ENCODE peak calls at places on chromosomes 12 and 14, in ten cellular contexts. P, V, T, S, X, K, G, I, W and N are unnamed samples.

GRCh38 chr12:132194056-132194455 is 49.8 kb downstream of the NOC4L start:
- DNase-seq in W (no peak), S (no peak), G (no peak), V (no peak), T (no peak), P (no peak), I (no peak), X (no peak), K (no peak), N (no peak)

GRCh38 chr14:22518073-22518472 is 71.0 kb downstream of the DAD1 start:
- DNase-seq in X (no peak), V (no peak), W (no peak), S (no peak), I (no peak), K (no peak), T (no peak), P (no peak), G (no peak), N (no peak)

GRCh38 chr12:123714302-123714627 is 2.1 kb downstream of the ATP6V0A2 start:
- DNase-seq in S (no peak), G (no peak), V (no peak), I (no peak), P (no peak), K (no peak), W (no peak), X (no peak), T (no peak), N (no peak)

GRCh38 chr12:127773520-127773919 is 493.4 kb upstream of the TMEM132C start:
- DNase-seq in G (no peak), S (no peak), P (no peak), T (no peak), K (no peak), V (no peak), I (peak; percentile 66), W (no peak), X (no peak), N (no peak)

GRCh38 chr14:68939893-68940613 is 39.0 kb downstream of the ACTN1 start:
- DNase-seq in K (peak; percentile 97), V (peak; percentile 90), I (peak; percentile 68), T (peak; percentile 62), P (peak; percentile 30), S (peak; percentile 85), G (peak; percentile 48), W (peak; percentile 88), X (no peak), N (peak; percentile 78)

GRCh38 chr12:13247596-13247995 is 51.1 kb downstream of the EMP1 start:
- DNase-seq in V (no peak), S (no peak), P (no peak), I (no peak), W (peak; percentile 73), K (no peak), G (no peak), T (no peak), X (no peak), N (no peak)

GRCh38 chr12:5511644-5512584 is 80.0 kb downstream of the NTF3 start:
- DNase-seq in S (no peak), T (no peak), P (no peak), X (no peak), W (peak; percentile 2), G (no peak), V (no peak), K (peak; percentile 44), I (peak; percentile 6), N (no peak)

GRCh38 chr14:99803803-99804202 is 10.6 kb downstream of the EML1 start:
- DNase-seq in G (no peak), S (no peak), W (no peak), P (no peak), I (no peak), X (no peak), K (no peak), V (no peak), T (no peak), N (no peak)

GRCh38 chr14:103194256-103195045 is 71.2 kb downstream of the TNFAIP2 start:
- DNase-seq in T (no peak), P (no peak), W (no peak), I (peak; percentile 61), G (no peak), K (peak; percentile 66), V (no peak), S (peak; percentile 46), X (no peak), N (no peak)

GRCh38 chr14:92461891-92462290 is 51.7 kb upstream of the RIN3 start:
- DNase-seq in X (no peak), W (no peak), S (no peak), P (no peak), G (peak; percentile 15), V (no peak), T (no peak), I (no peak), K (no peak), N (no peak)

GRCh38 chr12:53391667-53392244 is 11.8 kb downstream of the SP1 start:
- DNase-seq in S (no peak), P (no peak), X (no peak), V (no peak), T (no peak), G (no peak), K (no peak), I (no peak), W (no peak), N (no peak)

GRCh38 chr12:74412607-74413230 is 124.9 kb upstream of the ATXN7L3B start:
- DNase-seq in V (no peak), P (no peak), S (no peak), X (no peak), K (peak; percentile 3), W (no peak), I (peak; percentile 70), G (no peak), T (no peak), N (no peak)

GRCh38 chr12:34219046-34219770 is 196.9 kb downstream of the ALG10 start:
- DNase-seq in I (no peak), G (no peak), P (no peak), T (no peak), W (no peak), V (no peak), K (peak; percentile 5), X (no peak), S (no peak), N (no peak)

GRCh38 chr14:94481468-94482131 is 5.6 kb upstream of the SERPINA9 start:
- DNase-seq in G (no peak), V (no peak), K (peak; percentile 55), W (no peak), S (no peak), P (no peak), I (no peak), T (no peak), X (no peak), N (no peak)

GRCh38 chr14:73786632-73786941 is 65.0 kb upstream of the PTGR2 start:
- DNase-seq in X (no peak), K (peak; percentile 40), T (no peak), G (peak; percentile 46), S (no peak), P (no peak), I (peak; percentile 42), V (peak; percentile 44), W (no peak), N (no peak)

GRCh38 chr14:73788871-73789590 is 62.6 kb upstream of the PTGR2 start:
- DNase-seq in X (no peak), K (no peak), G (no peak), W (no peak), T (no peak), I (no peak), P (no peak), V (no peak), S (no peak), N (no peak)

GRCh38 chr14:73786942-73787759 is 64.5 kb upstream of the PTGR2 start:
- DNase-seq in P (no peak), T (peak; percentile 85), G (peak; percentile 75), X (peak; percentile 64), S (peak; percentile 56), I (peak; percentile 56), W (no peak), K (peak; percentile 35), V (peak; percentile 71), N (no peak)

GRCh38 chr14:73785834-73786631 is 65.6 kb upstream of the PTGR2 start:
- DNase-seq in X (peak; percentile 83), K (peak; percentile 96), W (peak; percentile 60), G (peak; percentile 79), V (peak; percentile 65), P (peak; percentile 68), I (peak; percentile 86), S (peak; percentile 88), T (peak; percentile 84), N (peak; percentile 66)

DNA sequence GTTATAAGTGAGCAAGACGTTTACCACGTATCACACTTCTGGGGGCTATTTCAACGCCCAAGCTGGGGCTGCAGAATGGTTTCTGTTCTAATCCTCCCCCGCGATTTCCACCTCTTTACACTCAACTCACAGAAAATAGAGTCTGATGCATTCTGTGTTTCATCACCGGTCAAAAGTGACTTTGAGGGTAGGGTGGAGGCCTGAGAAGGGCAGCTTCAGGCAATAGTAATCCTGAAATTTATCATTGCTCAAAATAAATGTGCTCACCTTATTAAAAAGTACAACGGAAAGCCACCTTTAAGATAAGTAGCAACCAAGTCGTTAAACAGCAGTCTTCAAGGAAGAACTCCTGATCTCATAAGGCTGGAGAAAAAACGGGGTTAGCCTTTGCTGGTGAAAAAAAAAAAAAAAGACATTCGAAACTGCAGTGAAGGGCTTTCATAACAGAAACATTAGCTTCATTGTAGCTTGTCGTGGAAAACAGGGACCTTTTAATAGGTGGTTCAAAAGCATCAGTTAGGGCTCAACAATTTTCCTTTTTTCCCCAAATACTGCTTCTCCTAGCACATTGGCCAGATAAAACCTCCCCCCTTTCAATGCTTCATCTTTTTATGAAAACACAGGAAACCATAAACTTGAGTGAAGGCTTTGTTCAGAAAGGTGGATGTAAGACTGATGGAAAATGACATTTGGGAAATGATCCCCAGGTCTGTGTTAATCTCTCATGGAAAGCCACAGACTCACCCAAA is 63.7 kb upstream of the PTGR2 start:
- DNase-seq in G (no peak), P (no peak), W (no peak), K (peak; percentile 55), T (no peak), X (no peak), I (peak; percentile 32), S (no peak), V (no peak), N (no peak)
- H3K4me1 ChIP-seq in G (peaks cover 56% of the 10 kb centered on the region), P (peaks cover 67% of the 10 kb centered on the region), W (peaks cover 37% of the 10 kb centered on the region), K (peaks cover 35% of the 10 kb centered on the region), T (peaks cover 8% of the 10 kb centered on the region), X (peaks cover 25% of the 10 kb centered on the region), I (peaks cover 56% of the 10 kb centered on the region), S (peaks cover 60% of the 10 kb centered on the region), V (peaks cover 68% of the 10 kb centered on the region), N (peaks cover 63% of the 10 kb centered on the region)

GRCh38 chr14:105470163-105470811 is 4.3 kb upstream of the CRIP2 start:
- DNase-seq in W (no peak), V (no peak), G (no peak), K (no peak), S (no peak), I (no peak), X (no peak), P (no peak), T (no peak), N (no peak)
- H3K4me1 ChIP-seq in W (no peaks in the 10 kb centered on the region), V (peaks cover 64% of the 10 kb centered on the region), G (peaks cover 46% of the 10 kb centered on the region), K (peaks cover 2% of the 10 kb centered on the region), S (peaks cover 76% of the 10 kb centered on the region), I (peaks cover 21% of the 10 kb centered on the region), X (peaks cover 4% of the 10 kb centered on the region), P (peaks cover 68% of the 10 kb centered on the region), T (no peaks in the 10 kb centered on the region), N (peaks cover 31% of the 10 kb centered on the region)

GRCh38 chr12:49564241-49565118 is 3.5 kb downstream of the MCRS1 start:
- DNase-seq in K (no peak), I (no peak), P (no peak), S (no peak), W (no peak), V (no peak), X (no peak), G (no peak), T (peak; percentile 37), N (no peak)
- H3K4me1 ChIP-seq in K (peaks cover 2% of the 10 kb centered on the region), I (peaks cover 13% of the 10 kb centered on the region), P (peaks cover 34% of the 10 kb centered on the region), S (peaks cover 28% of the 10 kb centered on the region), W (no peaks in the 10 kb centered on the region), V (peaks cover 31% of the 10 kb centered on the region), X (peaks cover 8% of the 10 kb centered on the region), G (peaks cover 17% of the 10 kb centered on the region), T (no peaks in the 10 kb centered on the region), N (peaks cover 20% of the 10 kb centered on the region)

GRCh38 chr14:24274101-24274543 is 2.7 kb upstream of the RABGGTA start:
- DNase-seq in I (peak; percentile 78), P (no peak), V (no peak), S (no peak), X (peak; percentile 69), K (peak; percentile 31), G (peak; percentile 63), W (peak; percentile 99), T (no peak), N (no peak)
- H3K4me1 ChIP-seq in I (peaks cover 24% of the 10 kb centered on the region), P (peaks cover 29% of the 10 kb centered on the region), V (peaks cover 5% of the 10 kb centered on the region), S (peaks cover 10% of the 10 kb centered on the region), X (peaks cover 4% of the 10 kb centered on the region), K (peaks cover 5% of the 10 kb centered on the region), G (peaks cover 9% of the 10 kb centered on the region), W (peaks cover 22% of the 10 kb centered on the region), T (no peaks in the 10 kb centered on the region), N (peaks cover 3% of the 10 kb centered on the region)